ENCODE peak calls at places on chromosomes 11 and 22, in eight cellular contexts. H is CD8-positive, alpha-beta T cell; J is psoas muscle; N is Peyer's patch; P is Panc1; X is body of pancreas; A is left ventricle myocardium inferior; E is CD4-positive, alpha-beta memory T cell. Z is an unnamed sample.

GRCh38 chr11:103682318-103683184 is 353.9 kb upstream of the DDI1 start:
- DNase-seq in N (no peak), P (peak; percentile 41), H (peak; percentile 7), A (peak; percentile 19), E (peak; percentile 45), J (no peak), X (peak; percentile 63), Z (peak; percentile 65)

GRCh38 chr22:17228725-17229126 is 9.5 kb upstream of the ADA2 start:
- DNase-seq in J (no peak), P (no peak), E (no peak), X (no peak), H (no peak), N (no peak), A (no peak), Z (no peak)

GRCh38 chr11:61766353-61766841 is 14.0 kb downstream of the MYRF start:
- DNase-seq in J (no peak), X (no peak), E (no peak), H (no peak), N (no peak), A (no peak), P (no peak), Z (no peak)

GRCh38 chr11:78318733-78319132 is 98.9 kb downstream of the GAB2 start:
- DNase-seq in P (no peak), J (no peak), X (no peak), E (no peak), A (no peak), H (no peak), N (no peak), Z (no peak)

GRCh38 chr11:46387919-46388618 is 3.5 kb downstream of the CHRM4 start:
- DNase-seq in A (no peak), P (no peak), J (no peak), X (no peak), E (no peak), N (no peak), H (no peak), Z (no peak)

GRCh38 chr11:35794850-35795249 is 132.3 kb downstream of the TRIM44 start:
- DNase-seq in X (no peak), N (no peak), J (no peak), A (no peak), E (no peak), P (no peak), H (no peak), Z (no peak)

GRCh38 chr11:82823635-82824614 is 76.3 kb downstream of the PRCP start:
- DNase-seq in E (no peak), P (no peak), N (no peak), H (no peak), X (no peak), J (no peak), A (no peak), Z (no peak)

GRCh38 chr11:206516-207212 is 535 bp downstream of the BET1L start:
- DNase-seq in A (no peak), J (no peak), E (peak; percentile 15), H (no peak), X (peak; percentile 37), P (no peak), N (peak; percentile 66), Z (no peak)

GRCh38 chr11:73322111-73322985 is 14.3 kb downstream of the ARHGEF17 start:
- DNase-seq in H (no peak), X (no peak), P (no peak), E (no peak), A (no peak), N (no peak), J (peak; percentile 19), Z (no peak)

GRCh38 chr22:31618471-31619176 is 43.4 kb downstream of the PISD start:
- DNase-seq in J (no peak), P (no peak), E (no peak), A (no peak), H (no peak), X (no peak), N (no peak), Z (no peak)

GRCh38 chr11:94563848-94564442 is 3.2 kb upstream of the PIWIL4 start:
- DNase-seq in X (no peak), A (no peak), J (no peak), N (no peak), P (no peak), H (no peak), E (no peak), Z (no peak)

GRCh38 chr11:73178092-73178539 is 36.0 kb upstream of the FCHSD2 start:
- DNase-seq in P (peak; percentile 59), X (peak; percentile 84), H (peak; percentile 71), A (peak; percentile 84), N (peak; percentile 80), E (peak; percentile 73), J (peak; percentile 90), Z (peak; percentile 95)

GRCh38 chr22:32650553-32651345 is 150.8 kb upstream of the TIMP3 start:
- DNase-seq in J (no peak), P (no peak), A (no peak), X (no peak), H (no peak), N (no peak), E (no peak), Z (no peak)

GRCh38 chr22:39388261-39389011 is 11.1 kb upstream of the TAB1 start:
- DNase-seq in H (peak; percentile 61), N (peak; percentile 77), P (no peak), X (peak; percentile 76), E (peak; percentile 87), A (peak; percentile 84), J (peak; percentile 83), Z (peak; percentile 96)

GRCh38 chr22:25221790-25222189 is 2.4 kb downstream of the CRYBB2 start:
- DNase-seq in P (no peak), E (no peak), N (no peak), H (no peak), A (no peak), J (no peak), X (no peak), Z (no peak)

GRCh38 chr11:82004537-82005213 is 729.0 kb downstream of the FAM181B start:
- DNase-seq in E (no peak), P (no peak), N (no peak), A (no peak), X (no peak), H (no peak), J (no peak), Z (no peak)

GRCh38 chr11:34680206-34680605 is 59.3 kb downstream of the EHF start:
- DNase-seq in J (no peak), X (no peak), P (no peak), A (no peak), N (no peak), H (no peak), E (no peak), Z (no peak)

DNA sequence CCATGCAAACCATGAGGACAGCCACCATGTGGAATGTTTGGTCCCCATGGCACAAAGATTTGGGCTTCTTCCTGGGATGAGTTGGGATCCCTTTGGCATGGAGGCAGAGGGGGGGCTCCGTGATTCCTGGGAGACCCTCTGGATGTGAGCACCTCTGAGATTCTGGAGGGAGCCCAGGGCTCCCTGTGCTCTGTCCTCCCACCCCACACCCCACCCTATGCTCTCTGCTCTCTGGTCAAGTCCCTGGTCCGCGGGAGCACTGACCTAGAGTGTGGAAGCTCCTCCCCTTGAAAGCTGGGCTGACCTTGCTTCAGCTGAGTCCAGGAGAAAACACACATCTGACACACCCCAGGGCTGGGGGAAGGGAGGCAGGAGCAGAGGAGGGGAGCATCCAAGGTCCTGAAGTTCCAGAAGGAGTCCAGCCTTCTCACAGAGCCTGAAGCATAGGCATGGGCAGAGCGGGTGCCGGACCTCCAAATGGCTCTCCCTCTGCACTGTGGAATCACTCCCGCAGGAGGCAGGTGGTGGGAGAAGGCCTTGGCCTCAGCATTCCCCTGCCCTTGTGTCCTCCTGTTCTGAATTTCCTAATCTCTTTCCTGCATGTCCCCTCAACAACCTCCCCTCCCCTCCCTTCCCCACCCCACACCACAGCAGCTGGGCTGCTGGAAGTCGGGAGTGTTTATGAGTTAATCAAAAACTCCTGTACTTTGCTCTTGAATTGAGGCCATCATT is 25.7 kb upstream of the OAF start:
- DNase-seq in N (peak; percentile 86), A (peak; percentile 82), E (no peak), X (peak; percentile 83), J (peak; percentile 87), P (no peak), H (no peak), Z (peak; percentile 86)
- H3K4me1 ChIP-seq in N (peaks cover 74% of the 10 kb centered on the region), A (peaks cover 66% of the 10 kb centered on the region), E (no peaks in the 10 kb centered on the region), X (peaks cover 78% of the 10 kb centered on the region), J (no peaks in the 10 kb centered on the region), P (no peaks in the 10 kb centered on the region), H (no peaks in the 10 kb centered on the region), Z (peaks cover 2% of the 10 kb centered on the region)

DNA sequence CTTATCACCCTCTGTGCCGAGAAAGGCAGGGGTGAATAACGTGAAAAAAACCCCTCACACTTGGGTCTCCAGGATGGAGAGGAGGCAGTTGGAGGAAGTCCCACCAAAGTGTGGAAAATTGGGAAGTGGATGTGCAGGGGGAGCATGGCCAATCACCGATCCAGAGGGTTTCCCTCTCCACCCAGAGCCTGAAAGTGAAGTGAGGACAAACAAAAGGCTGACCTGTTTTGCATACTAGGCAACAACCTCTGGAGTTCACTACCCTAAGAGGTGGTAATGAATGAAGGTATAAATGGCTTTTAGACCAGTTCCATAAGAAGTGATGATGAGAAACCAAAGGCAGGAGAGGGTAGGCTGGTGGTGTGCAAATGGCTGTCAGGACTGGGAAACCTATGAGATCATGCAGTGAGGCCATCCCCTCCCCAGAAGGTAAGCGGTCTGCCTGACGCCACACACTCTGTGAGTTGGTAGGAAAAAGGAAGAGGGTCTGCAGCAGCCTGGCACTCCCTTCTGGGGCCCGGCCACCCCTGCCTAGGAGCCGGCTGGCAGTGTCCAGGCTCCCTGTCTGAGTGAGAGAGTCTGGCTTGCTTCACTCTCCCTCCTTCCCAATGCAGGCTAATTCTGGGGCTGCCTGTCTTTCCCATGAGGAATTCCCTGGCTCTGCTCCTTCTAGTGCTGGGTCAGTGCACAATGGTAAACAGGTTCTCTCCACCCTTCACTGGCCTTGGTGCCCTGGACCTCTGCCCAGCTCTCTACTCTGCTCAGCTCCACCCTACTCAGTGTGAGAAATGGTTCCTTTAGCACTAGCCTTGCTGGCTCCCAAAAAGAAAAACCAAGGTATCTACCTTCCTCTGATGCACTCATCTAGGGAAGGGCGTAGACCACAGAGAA is 15.6 kb downstream of the TBC1D10A start:
- DNase-seq in H (no peak), A (peak; percentile 80), E (no peak), N (no peak), J (peak; percentile 76), X (peak; percentile 85), P (no peak), Z (peak; percentile 93)
- H3K4me1 ChIP-seq in H (peaks cover 98% of the 10 kb centered on the region), A (peaks cover 98% of the 10 kb centered on the region), E (peaks cover 99% of the 10 kb centered on the region), N (peaks cover 86% of the 10 kb centered on the region), J (peaks cover 27% of the 10 kb centered on the region), X (peaks cover 70% of the 10 kb centered on the region), P (peaks cover 44% of the 10 kb centered on the region), Z (peaks cover 45% of the 10 kb centered on the region)

DNA sequence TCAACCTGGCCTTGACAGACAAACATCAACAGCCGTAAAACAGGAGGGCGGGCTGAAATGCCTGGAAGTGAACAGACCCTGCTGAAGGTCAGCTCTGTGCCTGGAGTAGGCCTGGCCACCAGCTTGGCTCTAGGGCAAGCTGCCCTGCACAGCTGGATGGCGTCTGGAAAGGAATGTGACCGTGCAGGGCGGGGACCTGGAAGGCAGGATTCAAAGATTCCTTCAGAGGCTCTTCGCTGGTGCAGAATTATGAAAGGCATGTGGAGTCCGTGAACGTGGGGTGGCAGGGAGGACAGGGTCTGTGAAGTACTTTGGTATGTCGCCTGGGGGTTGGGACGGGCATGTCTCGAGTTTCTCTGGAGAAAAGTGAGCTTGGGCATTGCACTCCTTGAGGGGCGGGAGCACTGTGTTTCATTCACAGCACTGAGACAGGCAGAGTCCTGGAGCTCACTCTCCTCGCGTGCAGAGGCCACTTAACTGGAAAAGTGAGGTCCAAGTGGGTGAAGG is 1.5 kb downstream of the EHD1 start:
- DNase-seq in N (peak; percentile 75), H (no peak), P (no peak), X (peak; percentile 46), A (no peak), J (peak; percentile 74), E (no peak), Z (no peak)
- H3K4me1 ChIP-seq in N (peaks cover 78% of the 10 kb centered on the region), H (peaks cover 75% of the 10 kb centered on the region), P (peaks cover 46% of the 10 kb centered on the region), X (peaks cover 39% of the 10 kb centered on the region), A (peaks cover 92% of the 10 kb centered on the region), J (peaks cover 59% of the 10 kb centered on the region), E (peaks cover 76% of the 10 kb centered on the region), Z (peaks cover 3% of the 10 kb centered on the region)

GRCh38 chr11:64089027-64089360 is 53.3 kb downstream of the FLRT1 start:
- DNase-seq in A (no peak), E (no peak), J (no peak), P (no peak), X (no peak), N (no peak), H (no peak), Z (peak; percentile 54)
- H3K4me1 ChIP-seq in A (peaks cover 51% of the 10 kb centered on the region), E (no peaks in the 10 kb centered on the region), J (peaks cover 57% of the 10 kb centered on the region), P (peaks cover 52% of the 10 kb centered on the region), X (peaks cover 52% of the 10 kb centered on the region), N (no peaks in the 10 kb centered on the region), H (no peaks in the 10 kb centered on the region), Z (no peaks in the 10 kb centered on the region)